ENCODE peak calls at places on chromosomes 1 and 21, in four cellular contexts. D, N, L and O are unnamed samples.

GRCh38 chr1:214966366-214966765 is 116.2 kb upstream of the KCNK2 start:
- DNase-seq in L (no peak), N (no peak), D (no peak), O (no peak)

GRCh38 chr1:200314085-200314750 is 95.6 kb downstream of the ZNF281 start:
- DNase-seq in D (no peak), N (no peak), L (no peak), O (no peak)

GRCh38 chr1:158999301-159000069 is 10.2 kb upstream of the IFI16 start:
- DNase-seq in L (no peak), N (peak; percentile 80), D (no peak), O (no peak)

GRCh38 chr1:42335809-42336518 is 929 bp upstream of the FOXJ3 start:
- DNase-seq in D (no peak), L (no peak), N (no peak), O (no peak)

GRCh38 chr1:5739561-5740078 is 252.6 kb downstream of the NPHP4 start:
- DNase-seq in D (no peak), N (peak; percentile 54), L (no peak), O (no peak)

GRCh38 chr21:28636988-28637691 is 355.5 kb downstream of the LTN1 start:
- DNase-seq in L (no peak), D (no peak), N (no peak), O (no peak)

GRCh38 chr1:40612345-40612831 is 53.1 kb downstream of the RIMS3 start:
- DNase-seq in L (peak; percentile 65), D (no peak), N (no peak), O (peak; percentile 45)

GRCh38 chr21:45880097-45881068 is 101.2 kb upstream of the COL6A1 start:
- DNase-seq in D (peak; percentile 80), L (peak; percentile 68), N (peak; percentile 86), O (peak; percentile 51)

GRCh38 chr1:153561401-153561985 is 4.2 kb downstream of the S100A2 start:
- DNase-seq in D (no peak), N (no peak), L (no peak), O (no peak)

GRCh38 chr1:206814716-206815341 is 42.5 kb upstream of the IL10 start:
- DNase-seq in N (no peak), D (no peak), L (no peak), O (no peak)

GRCh38 chr1:4689941-4690635 is 35.7 kb downstream of the AJAP1 start:
- DNase-seq in N (no peak), L (no peak), D (peak; percentile 59), O (no peak)
- H3K27ac ChIP-seq in N (no peak overlapping the region), L (no peak overlapping the region), D (no peak overlapping the region), O (no peak overlapping the region)

DNA sequence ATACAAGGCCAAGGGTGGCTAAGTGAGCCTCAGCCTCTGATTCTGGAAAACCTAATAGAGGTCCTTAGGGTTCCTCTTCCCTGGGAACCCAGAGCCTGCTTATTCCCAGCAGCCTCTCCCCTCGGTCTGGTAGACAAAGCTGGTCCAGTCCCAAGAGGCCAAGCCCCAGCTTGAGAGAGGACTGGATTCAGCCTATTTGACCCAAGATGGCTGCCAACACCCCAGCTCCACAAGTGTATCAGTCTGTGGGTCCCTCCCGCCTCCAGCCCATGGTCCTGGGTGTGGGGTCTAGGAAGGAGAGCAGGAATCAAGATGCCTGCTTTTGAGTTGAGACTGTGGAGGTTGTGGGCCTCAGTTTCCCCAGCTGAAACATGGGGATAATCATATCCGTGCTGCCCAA is 45.6 kb downstream of the NUAK2 start:
- DNase-seq in D (no peak), L (no peak), N (no peak), O (no peak)
- H3K4me1 ChIP-seq in D (peaks cover 3% of the 10 kb centered on the region), L (peaks cover 67% of the 10 kb centered on the region), N (no peaks in the 10 kb centered on the region), O (peaks cover 64% of the 10 kb centered on the region)

DNA sequence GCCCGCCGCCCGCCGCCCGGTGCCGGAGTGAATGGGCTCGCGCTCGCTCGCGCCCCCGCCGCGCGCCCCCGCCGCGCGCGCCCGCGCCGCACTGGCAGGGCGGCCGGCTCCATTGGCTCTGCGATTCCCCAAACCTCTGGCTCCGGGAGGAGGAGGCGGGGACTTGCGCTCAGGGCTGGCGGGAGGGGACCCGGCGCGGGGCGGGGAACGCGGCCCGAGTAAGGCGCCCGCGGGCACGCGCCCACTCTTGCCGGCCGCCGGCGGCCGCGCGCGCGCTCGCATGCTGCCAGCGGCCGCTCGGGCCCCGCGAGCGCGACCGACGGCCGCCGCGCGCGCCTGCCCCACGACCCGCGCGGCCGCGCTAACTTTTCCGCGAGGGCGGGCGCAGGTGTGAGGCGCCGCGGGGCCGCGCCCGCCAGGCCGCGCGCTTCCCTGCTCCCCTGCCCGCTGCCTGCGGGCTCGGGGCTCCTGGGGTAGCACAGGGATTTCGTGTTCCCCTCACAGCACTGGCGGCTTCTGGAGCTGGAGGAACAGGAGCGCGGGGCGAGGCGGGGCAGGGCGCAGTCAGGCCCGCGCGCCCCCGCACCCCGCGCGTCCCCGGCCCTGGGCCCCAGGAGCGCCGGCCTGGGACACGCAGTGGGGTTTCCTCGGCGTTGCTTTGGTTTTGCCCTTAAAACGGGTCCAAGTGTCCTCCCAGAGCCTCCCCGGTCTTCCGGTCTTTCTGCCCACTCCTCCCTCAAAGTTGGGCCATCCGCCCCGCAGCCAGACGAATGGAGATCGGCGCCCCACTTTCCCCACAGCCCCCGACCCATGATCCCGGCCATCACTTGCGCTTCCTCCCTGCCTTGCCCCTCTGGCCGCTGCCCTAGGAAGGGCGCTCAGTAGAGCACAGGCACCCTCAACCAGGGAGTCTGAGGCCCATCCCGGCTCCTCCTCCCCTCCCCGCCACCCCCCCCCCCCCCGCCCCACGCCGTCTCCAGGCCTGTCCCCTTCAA is 101.5 kb downstream of the CASZ1 start:
- DNase-seq in N (peak; percentile 97), D (peak; percentile 96), L (peak; percentile 74), O (peak; percentile 71)
- H3K36me3 ChIP-seq in N (no peaks in the 10 kb centered on the region), D (no peaks in the 10 kb centered on the region), L (no peaks in the 10 kb centered on the region), O (no peaks in the 10 kb centered on the region)

GRCh38 chr1:32771561-32772280 is 45.4 kb downstream of the YARS1 start:
- DNase-seq in L (no peak), N (peak; percentile 75), D (no peak), O (no peak)

GRCh38 chr1:32769524-32770220 is 47.5 kb downstream of the YARS1 start:
- DNase-seq in D (peak; percentile 76), N (peak; percentile 83), L (no peak), O (no peak)

GRCh38 chr1:32772281-32773017 is 44.7 kb downstream of the YARS1 start:
- DNase-seq in L (no peak), N (peak; percentile 66), D (no peak), O (no peak)

GRCh38 chr1:32770221-32770731 is 46.9 kb downstream of the YARS1 start:
- DNase-seq in L (no peak), D (no peak), N (peak; percentile 75), O (no peak)

GRCh38 chr1:32770741-32771548 is 46.2 kb downstream of the YARS1 start:
- DNase-seq in L (no peak), D (no peak), N (peak; percentile 72), O (no peak)
- H3K27ac ChIP-seq in L (no peak overlapping the region), D (no peak overlapping the region), N (no peak overlapping the region), O (no peak overlapping the region)

GRCh38 chr1:52751589-52752306 is 25.5 kb downstream of the ZYG11B start:
- DNase-seq in N (no peak), L (no peak), D (no peak), O (no peak)
- H3K4me1 ChIP-seq in N (no peaks in the 10 kb centered on the region), L (no peaks in the 10 kb centered on the region), D (peaks cover 9% of the 10 kb centered on the region), O (no peaks in the 10 kb centered on the region)

DNA sequence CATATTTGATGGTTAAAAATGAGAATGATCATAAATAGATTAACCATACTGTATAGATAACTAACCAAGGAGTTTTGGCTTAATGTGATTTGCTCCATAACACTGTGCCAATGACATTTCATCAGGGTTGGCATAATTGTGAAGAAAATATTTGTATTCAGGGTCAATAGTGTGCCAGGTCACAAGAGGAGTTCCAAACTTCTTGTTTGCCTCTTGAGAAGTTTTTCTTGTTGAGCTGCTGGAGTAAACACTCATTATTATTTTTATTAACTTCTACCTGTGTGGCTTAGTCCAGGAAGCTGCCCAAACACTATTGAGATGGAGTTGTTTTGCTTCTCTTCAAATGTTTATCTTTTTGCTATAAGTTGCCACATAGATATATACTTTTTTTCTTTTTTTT is 7.5 kb downstream of the MAP7D1 start:
- DNase-seq in D (no peak), L (no peak), N (no peak), O (no peak)
- H3K36me3 ChIP-seq in D (no peaks in the 10 kb centered on the region), L (peaks cover 4% of the 10 kb centered on the region), N (no peaks in the 10 kb centered on the region), O (peaks cover 13% of the 10 kb centered on the region)

DNA sequence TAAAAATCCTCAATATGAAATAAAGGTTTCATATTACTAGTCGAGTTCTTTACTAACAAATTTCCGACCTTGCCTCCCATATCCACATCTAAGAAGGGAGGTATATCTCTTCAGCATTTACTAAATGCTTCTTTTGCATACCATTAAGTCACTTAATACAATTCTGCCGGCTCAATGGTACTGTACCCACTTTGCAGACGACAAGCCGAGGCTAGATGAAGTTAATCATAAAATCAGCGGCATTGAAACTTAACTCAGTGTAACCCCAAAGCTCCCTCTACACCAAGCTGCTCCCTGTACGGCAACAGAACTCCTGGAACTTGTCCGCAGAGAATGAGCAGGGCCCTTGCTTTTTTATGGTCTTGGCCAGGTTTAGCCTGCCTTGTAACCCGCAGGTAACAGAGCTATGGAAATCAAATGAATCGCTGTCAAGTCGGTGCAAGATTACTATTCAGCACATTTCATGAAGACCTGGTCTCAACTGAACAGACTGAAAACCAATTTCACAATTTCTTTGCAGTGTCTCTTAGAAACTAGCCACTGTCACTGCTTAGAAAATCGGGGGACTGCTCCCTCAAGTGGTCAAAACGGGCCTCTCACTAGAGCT is 738 bp downstream of the INTS7 start:
- DNase-seq in N (no peak), D (no peak), L (no peak), O (no peak)
- H3K27ac ChIP-seq in N (peak overlapping the region; percentile 41), D (peak overlapping the region; percentile 82), L (peak overlapping the region; percentile 75), O (peak overlapping the region; percentile 70)